ENCODE peak calls at places on chromosomes 13 and 19, in seven cellular contexts. P, W, N, I, Z, A and V are unnamed samples.

GRCh38 chr19:4390017-4390861 is 10.1 kb downstream of the SH3GL1 start:
- DNase-seq in P (peak; percentile 75), W (no peak), N (no peak), I (no peak), Z (peak; percentile 23), A (peak; percentile 74), V (no peak)

GRCh38 chr13:110644892-110645521 is 29.7 kb downstream of the NAXD start:
- DNase-seq in P (peak; percentile 65), W (peak; percentile 39), N (no peak), I (peak; percentile 7), Z (peak; percentile 46), A (peak; percentile 76), V (peak; percentile 77)

GRCh38 chr19:42697884-42698283 is 42.4 kb downstream of the PSG3 start:
- DNase-seq in P (no peak), W (no peak), N (no peak), I (no peak), Z (no peak), A (no peak), V (no peak)

GRCh38 chr19:281156-281853 is 9.9 kb downstream of the PLPP2 start:
- DNase-seq in P (no peak), W (no peak), N (no peak), I (no peak), Z (no peak), A (no peak), V (no peak)

GRCh38 chr19:6779204-6779603 is 6.7 kb downstream of the VAV1 start:
- DNase-seq in P (no peak), W (no peak), N (no peak), I (no peak), Z (no peak), A (no peak), V (no peak)

GRCh38 chr19:12786149-12786870 is 5.0 kb upstream of the JUNB start:
- DNase-seq in P (no peak), W (no peak), N (no peak), I (no peak), Z (peak; percentile 88), A (no peak), V (peak; percentile 95)

GRCh38 chr19:32333227-32333626 is 12.2 kb upstream of the ZNF507 start:
- DNase-seq in P (no peak), W (no peak), N (no peak), I (no peak), Z (no peak), A (no peak), V (no peak)

GRCh38 chr13:89066868-89067466 is 1395.8 kb downstream of the SLITRK5 start:
- DNase-seq in P (peak; percentile 38), W (peak; percentile 6), N (no peak), I (no peak), Z (peak; percentile 24), A (peak; percentile 30), V (no peak)

GRCh38 chr19:18408053-18408476 is 10.6 kb upstream of the LRRC25 start:
- DNase-seq in P (no peak), W (no peak), N (no peak), I (no peak), Z (no peak), A (no peak), V (peak; percentile 74)

GRCh38 chr13:59088716-59089115 is 1075.0 kb downstream of the DIAPH3 start:
- DNase-seq in P (peak; percentile 25), W (no peak), N (no peak), I (no peak), Z (no peak), A (peak; percentile 80), V (no peak)

GRCh38 chr13:65856464-65856863 is 1373.7 kb downstream of the PCDH9 start:
- DNase-seq in P (peak; percentile 17), W (no peak), N (no peak), I (no peak), Z (no peak), A (peak; percentile 81), V (no peak)

GRCh38 chr13:75129331-75129730 is 352.6 kb downstream of the TBC1D4 start:
- DNase-seq in P (no peak), W (no peak), N (peak; percentile 47), I (no peak), Z (no peak), A (no peak), V (no peak)

GRCh38 chr19:958967-959685 is 25.0 kb upstream of the WDR18 start:
- DNase-seq in P (peak; percentile 35), W (peak; percentile 63), N (no peak), I (no peak), Z (no peak), A (peak; percentile 74), V (no peak)

GRCh38 chr13:101838305-101838835 is 385.9 kb downstream of the ITGBL1 start:
- DNase-seq in P (no peak), W (no peak), N (no peak), I (peak; percentile 8), Z (no peak), A (peak; percentile 84), V (no peak)

GRCh38 chr13:42071667-42072419 is 23.4 kb downstream of the DGKH start:
- DNase-seq in P (peak; percentile 66), W (no peak), N (no peak), I (no peak), Z (no peak), A (peak; percentile 87), V (no peak)

GRCh38 chr13:33846306-33847062 is 28.5 kb downstream of the RFC3 start:
- DNase-seq in P (no peak), W (no peak), N (no peak), I (no peak), Z (no peak), A (no peak), V (no peak)

GRCh38 chr19:41548954-41549688 is 26.8 kb upstream of the CEACAM21 start:
- DNase-seq in P (peak; percentile 20), W (peak; percentile 84), N (no peak), I (no peak), Z (no peak), A (no peak), V (peak; percentile 43)

GRCh38 chr19:54475706-54476105 is 2.6 kb upstream of the CDC42EP5 start:
- DNase-seq in P (no peak), W (no peak), N (no peak), I (no peak), Z (no peak), A (no peak), V (no peak)

GRCh38 chr13:20174656-20175405 is 14.0 kb upstream of the GJA3 start:
- DNase-seq in P (peak; percentile 94), W (peak; percentile 83), N (peak; percentile 68), I (peak; percentile 58), Z (peak; percentile 53), A (peak; percentile 93), V (peak; percentile 89)

GRCh38 chr19:33868076-33868735 is 71.5 kb downstream of the KCTD15 start:
- DNase-seq in P (peak; percentile 3), W (no peak), N (no peak), I (no peak), Z (no peak), A (no peak), V (peak; percentile 17)

GRCh38 chr19:4660993-4661392 is 9.1 kb downstream of the MYDGF start:
- DNase-seq in P (no peak), W (no peak), N (no peak), I (no peak), Z (no peak), A (no peak), V (no peak)

GRCh38 chr13:26266311-26266710 is 12.4 kb downstream of the CDK8 start:
- DNase-seq in P (no peak), W (no peak), N (no peak), I (no peak), Z (no peak), A (no peak), V (no peak)

GRCh38 chr13:114161644-114162532 is 17.2 kb upstream of the CFAP97D2 start:
- DNase-seq in P (peak; percentile 82), W (no peak), N (no peak), I (no peak), Z (peak; percentile 43), A (no peak), V (peak; percentile 59)

GRCh38 chr13:44211753-44212152 is 161.9 kb upstream of the SERP2 start:
- DNase-seq in P (no peak), W (no peak), N (no peak), I (no peak), Z (no peak), A (no peak), V (no peak)

GRCh38 chr19:872266-872951 is 12.9 kb downstream of the CFD start:
- DNase-seq in P (peak; percentile 89), W (peak; percentile 81), N (peak; percentile 52), I (no peak), Z (no peak), A (peak; percentile 76), V (peak; percentile 68)

GRCh38 chr13:27712421-27712820 is 79.9 kb upstream of the GSX1 start:
- DNase-seq in P (peak; percentile 38), W (no peak), N (no peak), I (no peak), Z (peak; percentile 32), A (no peak), V (peak; percentile 42)

GRCh38 chr19:13623686-13624405 is 117.6 kb upstream of the CACNA1A start:
- DNase-seq in P (no peak), W (no peak), N (no peak), I (no peak), Z (no peak), A (no peak), V (no peak)

GRCh38 chr13:108859202-108860012 is 230.0 kb downstream of the MYO16 start:
- DNase-seq in P (peak; percentile 50), W (no peak), N (peak; percentile 22), I (peak; percentile 46), Z (no peak), A (peak; percentile 94), V (no peak)

GRCh38 chr13:76993021-76993420 is 1.1 kb downstream of the CLN5 start:
- DNase-seq in P (peak; percentile 21), W (no peak), N (no peak), I (no peak), Z (no peak), A (peak; percentile 32), V (no peak)

GRCh38 chr19:17616961-17617806 is 61.7 kb downstream of the COLGALT1 start:
- DNase-seq in P (peak; percentile 25), W (no peak), N (no peak), I (no peak), Z (no peak), A (peak; percentile 25), V (no peak)

GRCh38 chr13:83824561-83824960 is 57.7 kb downstream of the SLITRK1 start:
- DNase-seq in P (no peak), W (no peak), N (no peak), I (no peak), Z (no peak), A (no peak), V (no peak)

GRCh38 chr19:17777840-17778620 is 16.9 kb upstream of the B3GNT3 start:
- DNase-seq in P (peak; percentile 64), W (peak; percentile 33), N (no peak), I (no peak), Z (peak; percentile 52), A (peak; percentile 81), V (peak; percentile 79)

GRCh38 chr19:8580710-8581281 is 3.6 kb upstream of the MYO1F start:
- DNase-seq in P (peak; percentile 76), W (peak; percentile 88), N (no peak), I (peak; percentile 38), Z (peak; percentile 76), A (peak; percentile 62), V (peak; percentile 84)

GRCh38 chr13:27967203-27967735 is 1.8 kb downstream of the CDX2 start:
- DNase-seq in P (no peak), W (no peak), N (no peak), I (no peak), Z (no peak), A (no peak), V (peak; percentile 23)

GRCh38 chr19:58544591-58545285 is 874 bp downstream of the TRIM28 start:
- DNase-seq in P (peak; percentile 66), W (peak; percentile 71), N (no peak), I (no peak), Z (no peak), A (peak; percentile 55), V (no peak)

GRCh38 chr19:16896098-16896912 is 7.5 kb downstream of the F2RL3 start:
- DNase-seq in P (peak; percentile 12), W (no peak), N (no peak), I (no peak), Z (peak; percentile 48), A (no peak), V (no peak)

GRCh38 chr13:39450176-39450575 is 152.8 kb downstream of the LHFPL6 start:
- DNase-seq in P (no peak), W (no peak), N (no peak), I (no peak), Z (no peak), A (no peak), V (no peak)